ENCODE peak calls at places on chromosome 19, in four cellular contexts. G, T, V and L are unnamed samples.

GRCh38 chr19:10226021-10226375 is 5.1 kb downstream of the S1PR2 start:
- DNase-seq in G (peak), T (no peak), V (no peak), L (no peak)

GRCh38 chr19:47351545-47351944 is 2.4 kb downstream of the DHX34 start:
- DNase-seq in G (no peak), T (peak), V (no peak), L (no peak)

GRCh38 chr19:781800-782194 is 15.5 kb upstream of the PTBP1 start:
- DNase-seq in G (no peak), T (no peak), V (no peak), L (no peak)

GRCh38 chr19:7216373-7216902 is 77.8 kb downstream of the INSR start:
- DNase-seq in G (no peak), T (no peak), V (no peak), L (no peak)

GRCh38 chr19:9641810-9642209 is 20.8 kb upstream of the ZNF561 start:
- DNase-seq in G (no peak), T (no peak), V (no peak), L (no peak)

GRCh38 chr19:48511321-48511731 is 309 bp downstream of the LMTK3 start:
- DNase-seq in G (no peak), T (no peak), V (no peak), L (no peak)

GRCh38 chr19:48239582-48240141 is 16.1 kb downstream of the CARD8 start:
- DNase-seq in G (no peak), T (no peak), V (no peak), L (no peak)

GRCh38 chr19:18589380-18590272 is 1.0 kb downstream of the REX1BD start:
- DNase-seq in G (peak), T (peak), V (peak), L (peak)

GRCh38 chr19:31991984-31992655 is 353.3 kb upstream of the ZNF507 start:
- DNase-seq in G (no peak), T (no peak), V (no peak), L (no peak)

GRCh38 chr19:18387395-18387794 is 1.4 kb downstream of the GDF15 start:
- DNase-seq in G (no peak), T (no peak), V (no peak), L (no peak)

GRCh38 chr19:33473644-33474305 is 47.8 kb downstream of the PEPD start:
- DNase-seq in G (no peak), T (no peak), V (no peak), L (no peak)

GRCh38 chr19:504634-505033 is 2.7 kb upstream of the TPGS1 start:
- DNase-seq in G (no peak), T (peak), V (no peak), L (no peak)

GRCh38 chr19:18842166-18842565 is 10.4 kb downstream of the UPF1 start:
- DNase-seq in G (no peak), T (no peak), V (peak), L (no peak)

GRCh38 chr19:8462601-8463000 is 17.8 kb downstream of the HNRNPM start:
- DNase-seq in G (no peak), T (no peak), V (no peak), L (no peak)

GRCh38 chr19:18274303-18274775 is at the start of gene IQCN:
- DNase-seq in G (no peak), T (peak), V (peak), L (no peak)

GRCh38 chr19:45507864-45508680 is 793 bp downstream of the VASP start:
- DNase-seq in G (no peak), T (peak), V (peak), L (no peak)

GRCh38 chr19:1237754-1238372 is at the start of gene CBARP:
- DNase-seq in G (no peak), T (no peak), V (peak), L (no peak)

GRCh38 chr19:18875726-18876125 is 20.2 kb downstream of the CERS1 start:
- DNase-seq in G (no peak), T (no peak), V (no peak), L (no peak)

GRCh38 chr19:10339380-10339960 is at the start of gene ICAM3:
- DNase-seq in G (no peak), T (peak), V (no peak), L (no peak)

GRCh38 chr19:33241530-33242101 is 16.0 kb upstream of the SLC7A10 start:
- DNase-seq in G (no peak), T (no peak), V (peak), L (no peak)

GRCh38 chr19:57068921-57069697 is 50.7 kb upstream of the USP29 start:
- DNase-seq in G (peak), T (no peak), V (peak), L (no peak)

GRCh38 chr19:38556521-38557174 is 61.1 kb downstream of the MAP4K1 start:
- DNase-seq in G (no peak), T (no peak), V (no peak), L (no peak)
- TF ChIP-seq CTCF in G (no peak), T (peak), V (no peak), L (no peak)

DNA sequence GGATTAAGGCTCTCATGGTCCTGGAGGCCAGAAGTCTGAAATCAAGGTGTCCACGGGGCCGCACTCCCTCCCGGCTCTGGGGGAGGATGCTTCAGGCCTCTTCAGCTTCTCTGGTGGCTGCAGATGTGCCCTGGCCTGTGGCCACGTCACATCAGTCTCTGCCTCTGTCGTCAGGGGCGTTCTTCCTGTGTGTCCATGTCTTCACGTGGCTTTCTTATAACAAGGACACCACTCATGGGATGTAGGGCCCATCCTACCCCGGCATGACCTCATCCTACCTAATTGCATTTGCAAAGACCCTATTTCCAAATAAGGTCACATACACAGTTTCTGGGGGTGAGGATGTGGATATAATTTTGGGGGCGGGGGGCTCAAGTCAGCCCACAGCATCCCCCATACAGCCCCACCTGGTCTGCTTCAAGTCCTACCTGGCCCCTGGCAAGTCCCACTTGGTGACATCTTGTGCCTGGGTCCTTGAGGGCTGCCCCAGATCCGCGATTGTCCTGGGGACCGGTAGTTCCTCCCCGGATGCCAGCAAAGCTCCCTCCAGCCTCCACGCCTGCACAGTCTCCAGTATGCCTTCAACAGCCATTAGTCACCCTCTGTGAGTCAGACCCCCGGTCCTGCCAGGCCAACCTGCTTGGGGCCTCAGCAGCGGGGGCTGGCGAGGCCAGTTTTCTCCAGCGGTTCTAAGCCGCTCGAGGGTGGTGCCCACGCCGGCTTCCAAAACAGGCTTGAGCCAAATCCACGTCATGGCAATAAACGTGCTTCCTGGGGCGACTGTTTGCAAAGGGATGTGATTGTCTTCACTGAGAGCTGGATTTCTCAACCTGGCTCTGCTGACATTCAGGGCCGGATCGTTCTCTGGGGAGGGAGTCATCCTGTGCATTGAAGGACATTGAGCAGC is 32.2 kb downstream of the MYO9B start:
- DNase-seq in G (peak), T (no peak), V (peak), L (peak)
- H3K27ac ChIP-seq in G (peak), T (no peak), V (peak), L (peak)

GRCh38 chr19:4115050-4115817 is 8.7 kb downstream of the MAP2K2 start:
- DNase-seq in G (peak), T (no peak), V (no peak), L (no peak)
- TF ChIP-seq CTCF in G (no peak), T (no peak), V (no peak), L (no peak)

GRCh38 chr19:37928527-37929286 is 21.7 kb downstream of the SIPA1L3 start:
- DNase-seq in G (no peak), T (peak), V (no peak), L (no peak)

GRCh38 chr19:37932985-37933953 is 26.3 kb downstream of the SIPA1L3 start:
- DNase-seq in G (no peak), T (peak), V (no peak), L (no peak)

GRCh38 chr19:37931941-37932655 is 25.1 kb downstream of the SIPA1L3 start:
- DNase-seq in G (peak), T (peak), V (peak), L (peak)

GRCh38 chr19:37929512-37929911 is 22.5 kb downstream of the SIPA1L3 start:
- DNase-seq in G (no peak), T (peak), V (no peak), L (no peak)

GRCh38 chr19:37930416-37930815 is 23.4 kb downstream of the SIPA1L3 start:
- DNase-seq in G (no peak), T (no peak), V (no peak), L (no peak)
- H3K27ac ChIP-seq in G (no peak), T (no peak), V (no peak), L (no peak)

GRCh38 chr19:14159059-14159458 is 22.7 kb upstream of the ASF1B start:
- DNase-seq in G (no peak), T (no peak), V (no peak), L (no peak)
- TF ChIP-seq CTCF in G (no peak), T (no peak), V (no peak), L (no peak)

GRCh38 chr19:3135961-3136683 is at the start of gene GNA15:
- DNase-seq in G (no peak), T (no peak), V (no peak), L (no peak)
- H3K27ac ChIP-seq in G (peak), T (no peak), V (peak), L (no peak)

DNA sequence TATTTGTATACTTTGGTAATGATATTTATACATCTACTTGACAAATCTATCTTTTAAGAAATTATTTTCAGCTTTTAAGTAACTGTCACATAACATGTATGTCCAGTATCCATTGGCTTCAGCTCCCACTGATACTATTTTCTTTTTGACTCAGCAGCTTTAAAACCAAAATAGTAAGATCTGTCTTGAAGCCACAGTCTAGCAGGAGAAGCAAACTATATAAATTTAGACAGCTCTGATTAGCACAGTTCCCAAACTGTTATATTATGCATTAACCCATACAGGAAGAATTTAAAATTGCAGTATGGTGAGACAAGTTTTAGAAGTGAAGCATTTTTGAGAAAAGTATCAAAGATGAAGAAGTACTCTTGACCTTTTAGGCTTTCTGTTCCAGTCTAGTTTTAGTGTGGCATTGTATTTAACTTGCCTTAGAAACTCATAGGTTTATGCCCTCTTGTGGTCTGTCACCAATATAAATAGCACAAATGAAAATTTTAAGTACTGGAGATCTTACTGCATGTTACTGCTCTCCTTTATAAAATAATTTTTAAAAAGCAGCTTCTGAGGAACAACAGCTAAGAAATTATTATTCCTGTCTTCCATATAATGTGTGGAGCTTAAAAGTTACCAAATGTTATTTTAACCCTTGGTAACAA is 24.7 kb downstream of the URI1 start:
- DNase-seq in G (no peak), T (no peak), V (no peak), L (no peak)
- TF ChIP-seq CTCF in G (no peak), T (peak), V (no peak), L (no peak)

GRCh38 chr19:3453840-3454239 is 26.5 kb downstream of the SMIM24 start:
- DNase-seq in G (no peak), T (no peak), V (no peak), L (no peak)
- H3K27ac ChIP-seq in G (no peak), T (no peak), V (peak), L (peak)

GRCh38 chr19:39970424-39970673 is 616 bp upstream of the PSMC4 start:
- DNase-seq in G (no peak), T (no peak), V (no peak), L (no peak)
- TF ChIP-seq CTCF in G (no peak), T (no peak), V (no peak), L (no peak)

DNA sequence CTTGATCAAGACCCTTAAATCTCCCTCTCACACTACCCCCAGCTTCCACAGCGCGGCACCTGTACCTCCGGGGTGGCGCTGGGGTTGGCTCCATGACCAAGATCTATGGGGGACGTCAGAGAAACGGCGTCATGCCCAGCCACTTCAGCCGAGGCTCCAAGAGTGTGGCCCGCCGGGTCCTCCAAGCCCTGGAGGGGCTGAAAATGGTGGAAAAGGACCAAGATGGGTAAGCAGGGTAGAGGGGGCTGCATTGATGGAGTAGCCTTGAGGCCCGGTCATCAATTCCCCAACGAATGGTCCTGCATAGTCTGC is 8.1 kb upstream of the CD79A start:
- DNase-seq in G (no peak), T (no peak), V (no peak), L (no peak)
- H3K27ac ChIP-seq in G (no peak), T (no peak), V (no peak), L (no peak)